ENCODE peak calls at places on chromosomes 12 and 14, in seven cellular contexts. One of them, this sample, is unnamed.

GRCh38 chr14:75259510-75259855 is 19.1 kb upstream of the FOS start:
- DNase-seq in WTC11: no peak
- DNase-seq in IMR-90: peak; percentile 77
- DNase-seq in endothelial cell of umbilical vein: no peak
- DNase-seq in HEK293T: peak; percentile 44
- DNase-seq in activated gamma-delta T cell treated with anti-CD3 and anti-CD28 coated beads, Interleukin-2, amount 50 U/mL, for 16 hours: no peak
- DNase-seq in dorsolateral prefrontal cortex: no peak
- DNase-seq in this sample: no peak

GRCh38 chr14:34750670-34751069 is 36.3 kb upstream of the CFL2 start:
- DNase-seq in HEK293T: no peak
- DNase-seq in WTC11: no peak
- DNase-seq in activated gamma-delta T cell treated with anti-CD3 and anti-CD28 coated beads, Interleukin-2, amount 50 U/mL, for 16 hours: no peak
- DNase-seq in IMR-90: peak; percentile 78
- DNase-seq in dorsolateral prefrontal cortex: no peak
- DNase-seq in endothelial cell of umbilical vein: peak; percentile 7
- DNase-seq in this sample: no peak

GRCh38 chr14:71932229-71932951 is at the start of gene RGS6:
- DNase-seq in HEK293T: peak; percentile 69
- DNase-seq in dorsolateral prefrontal cortex: peak; percentile 6
- DNase-seq in activated gamma-delta T cell treated with anti-CD3 and anti-CD28 coated beads, Interleukin-2, amount 50 U/mL, for 16 hours: no peak
- DNase-seq in endothelial cell of umbilical vein: no peak
- DNase-seq in WTC11: peak; percentile 82
- DNase-seq in IMR-90: no peak
- DNase-seq in this sample: peak; percentile 66

GRCh38 chr12:92696240-92696639 is 6.5 kb upstream of the PLEKHG7 start:
- DNase-seq in IMR-90: peak; percentile 52
- DNase-seq in activated gamma-delta T cell treated with anti-CD3 and anti-CD28 coated beads, Interleukin-2, amount 50 U/mL, for 16 hours: no peak
- DNase-seq in endothelial cell of umbilical vein: peak; percentile 59
- DNase-seq in HEK293T: no peak
- DNase-seq in dorsolateral prefrontal cortex: no peak
- DNase-seq in WTC11: no peak
- DNase-seq in this sample: no peak

GRCh38 chr14:69260979-69261605 is 1.1 kb downstream of the GALNT16 start:
- DNase-seq in activated gamma-delta T cell treated with anti-CD3 and anti-CD28 coated beads, Interleukin-2, amount 50 U/mL, for 16 hours: no peak
- DNase-seq in WTC11: peak; percentile 73
- DNase-seq in IMR-90: no peak
- DNase-seq in dorsolateral prefrontal cortex: peak; percentile 51
- DNase-seq in endothelial cell of umbilical vein: no peak
- DNase-seq in HEK293T: peak; percentile 82
- DNase-seq in this sample: peak; percentile 74

GRCh38 chr14:100031506-100032281 is 33.5 kb upstream of the EVL start:
- DNase-seq in WTC11: no peak
- DNase-seq in endothelial cell of umbilical vein: peak; percentile 84
- DNase-seq in HEK293T: no peak
- DNase-seq in dorsolateral prefrontal cortex: peak; percentile 37
- DNase-seq in IMR-90: peak; percentile 99
- DNase-seq in activated gamma-delta T cell treated with anti-CD3 and anti-CD28 coated beads, Interleukin-2, amount 50 U/mL, for 16 hours: no peak
- DNase-seq in this sample: no peak

GRCh38 chr14:105940534-105941225 is 414.3 kb downstream of the TMEM121 start:
- DNase-seq in endothelial cell of umbilical vein: no peak
- DNase-seq in activated gamma-delta T cell treated with anti-CD3 and anti-CD28 coated beads, Interleukin-2, amount 50 U/mL, for 16 hours: no peak
- DNase-seq in dorsolateral prefrontal cortex: no peak
- DNase-seq in HEK293T: no peak
- DNase-seq in IMR-90: no peak
- DNase-seq in WTC11: no peak
- DNase-seq in this sample: no peak

GRCh38 chr12:29026419-29026818 is 122.7 kb upstream of the FAR2 start:
- DNase-seq in dorsolateral prefrontal cortex: no peak
- DNase-seq in endothelial cell of umbilical vein: no peak
- DNase-seq in WTC11: no peak
- DNase-seq in activated gamma-delta T cell treated with anti-CD3 and anti-CD28 coated beads, Interleukin-2, amount 50 U/mL, for 16 hours: no peak
- DNase-seq in IMR-90: no peak
- DNase-seq in HEK293T: no peak
- DNase-seq in this sample: no peak

GRCh38 chr12:6062427-6063378 is 61.8 kb downstream of the VWF start:
- DNase-seq in WTC11: peak; percentile 82
- DNase-seq in endothelial cell of umbilical vein: no peak
- DNase-seq in IMR-90: peak; percentile 48
- DNase-seq in activated gamma-delta T cell treated with anti-CD3 and anti-CD28 coated beads, Interleukin-2, amount 50 U/mL, for 16 hours: peak; percentile 35
- DNase-seq in HEK293T: peak; percentile 78
- DNase-seq in dorsolateral prefrontal cortex: peak; percentile 46
- DNase-seq in this sample: peak; percentile 73

GRCh38 chr12:53532524-53533445 is 25.5 kb upstream of the NPFF start:
- DNase-seq in WTC11: no peak
- DNase-seq in HEK293T: no peak
- DNase-seq in dorsolateral prefrontal cortex: no peak
- DNase-seq in activated gamma-delta T cell treated with anti-CD3 and anti-CD28 coated beads, Interleukin-2, amount 50 U/mL, for 16 hours: no peak
- DNase-seq in IMR-90: no peak
- DNase-seq in endothelial cell of umbilical vein: no peak
- DNase-seq in this sample: no peak

GRCh38 chr12:52849511-52849910 is 717 bp upstream of the KRT78 start:
- DNase-seq in IMR-90: no peak
- DNase-seq in endothelial cell of umbilical vein: no peak
- DNase-seq in HEK293T: no peak
- DNase-seq in activated gamma-delta T cell treated with anti-CD3 and anti-CD28 coated beads, Interleukin-2, amount 50 U/mL, for 16 hours: no peak
- DNase-seq in dorsolateral prefrontal cortex: no peak
- DNase-seq in WTC11: no peak
- DNase-seq in this sample: no peak

GRCh38 chr14:103102689-103103260 is 8.2 kb downstream of the EXOC3L4 start:
- DNase-seq in IMR-90: no peak
- DNase-seq in activated gamma-delta T cell treated with anti-CD3 and anti-CD28 coated beads, Interleukin-2, amount 50 U/mL, for 16 hours: no peak
- DNase-seq in dorsolateral prefrontal cortex: no peak
- DNase-seq in WTC11: peak; percentile 24
- DNase-seq in endothelial cell of umbilical vein: no peak
- DNase-seq in HEK293T: no peak
- DNase-seq in this sample: no peak

GRCh38 chr12:101648195-101648594 is 49.2 kb upstream of the CHPT1 start:
- DNase-seq in endothelial cell of umbilical vein: no peak
- DNase-seq in dorsolateral prefrontal cortex: no peak
- DNase-seq in IMR-90: no peak
- DNase-seq in WTC11: no peak
- DNase-seq in activated gamma-delta T cell treated with anti-CD3 and anti-CD28 coated beads, Interleukin-2, amount 50 U/mL, for 16 hours: no peak
- DNase-seq in HEK293T: no peak
- DNase-seq in this sample: no peak

GRCh38 chr12:79298511-79298910 is 392.3 kb downstream of the PAWR start:
- DNase-seq in HEK293T: no peak
- DNase-seq in WTC11: no peak
- DNase-seq in activated gamma-delta T cell treated with anti-CD3 and anti-CD28 coated beads, Interleukin-2, amount 50 U/mL, for 16 hours: no peak
- DNase-seq in IMR-90: peak; percentile 21
- DNase-seq in dorsolateral prefrontal cortex: no peak
- DNase-seq in endothelial cell of umbilical vein: peak; percentile 26
- DNase-seq in this sample: no peak